ENCODE peak calls at places on chromosomes 16 and 17, in seven cellular contexts. I is AG08395; D is stimulated activated CD8-positive, alpha-beta memory T cell treated with anti-CD3 and anti-CD28 coated beads, Interleukin-12 subunit alpha, Interleukin-12 subunit beta, amount 100 ng/mL, for 1 hour; B is activated T-cell treated with anti-CD3 and anti-CD28 coated beads, Interleukin-2, amount 50 U/mL, for 4 hours; C is T-cell; L is H4; Z is iPS-NIHi11. F is an unnamed sample.

GRCh38 chr17:7882629-7883028 is 6.0 kb upstream of the CHD3 start:
- DNase-seq in I (no peak), D (no peak), B (no peak), C (no peak), L (no peak), Z (no peak), F (no peak)

GRCh38 chr17:75521951-75522727 is 3.4 kb upstream of the LLGL2 start:
- DNase-seq in I (no peak), D (no peak), B (no peak), C (no peak), L (no peak), Z (no peak), F (no peak)

GRCh38 chr17:27512511-27513346 is 56.5 kb downstream of the KSR1 start:
- DNase-seq in I (no peak), D (no peak), B (no peak), C (no peak), L (no peak), Z (no peak), F (no peak)

GRCh38 chr17:6853764-6854442 is 22.4 kb upstream of the TEKT1 start:
- DNase-seq in I (no peak), D (no peak), B (peak), C (no peak), L (peak), Z (peak), F (no peak)

GRCh38 chr16:10938844-10939648 is 3.2 kb downstream of the DEXI start:
- DNase-seq in I (no peak), D (no peak), B (no peak), C (no peak), L (no peak), Z (no peak), F (no peak)

GRCh38 chr17:48194097-48194550 is 86.6 kb downstream of the SNX11 start:
- DNase-seq in I (peak), D (no peak), B (no peak), C (no peak), L (no peak), Z (no peak), F (no peak)

GRCh38 chr16:75086281-75086680 is 30.3 kb downstream of the LDHD start:
- DNase-seq in I (peak), D (no peak), B (no peak), C (no peak), L (no peak), Z (no peak), F (no peak)

GRCh38 chr17:17511971-17512858 is 16.0 kb upstream of the RASD1 start:
- DNase-seq in I (peak), D (no peak), B (no peak), C (no peak), L (peak), Z (no peak), F (no peak)

GRCh38 chr17:42249681-42250446 is 26.3 kb downstream of the STAT5B start:
- DNase-seq in I (no peak), D (no peak), B (no peak), C (peak), L (no peak), Z (no peak), F (peak)

GRCh38 chr17:44266402-44267164 is 1.4 kb downstream of the SLC4A1 start:
- DNase-seq in I (no peak), D (no peak), B (no peak), C (no peak), L (no peak), Z (no peak), F (no peak)

GRCh38 chr16:68257251-68257905 is 6.9 kb upstream of the SLC7A6 start:
- DNase-seq in I (peak), D (no peak), B (no peak), C (no peak), L (no peak), Z (no peak), F (no peak)

GRCh38 chr16:67636713-67637112 is 8.2 kb upstream of the CARMIL2 start:
- DNase-seq in I (no peak), D (no peak), B (no peak), C (no peak), L (no peak), Z (no peak), F (no peak)

GRCh38 chr17:31803494-31804213 is 55.4 kb downstream of the COPRS start:
- DNase-seq in I (no peak), D (no peak), B (no peak), C (no peak), L (peak), Z (no peak), F (no peak)

GRCh38 chr17:78523939-78524655 is 53.1 kb downstream of the DNAH17 start:
- DNase-seq in I (no peak), D (no peak), B (no peak), C (no peak), L (no peak), Z (no peak), F (no peak)

GRCh38 chr17:45775148-45775547 is 9.0 kb upstream of the CRHR1 start:
- DNase-seq in I (no peak), D (no peak), B (no peak), C (no peak), L (peak), Z (no peak), F (no peak)

GRCh38 chr17:1907818-1908698 is 78.3 kb downstream of the RPA1 start:
- DNase-seq in I (peak), D (no peak), B (no peak), C (peak), L (no peak), Z (peak), F (no peak)

GRCh38 chr17:6701719-6702118 is 11.4 kb downstream of the SLC13A5 start:
- DNase-seq in I (peak), D (peak), B (peak), C (peak), L (no peak), Z (peak), F (no peak)

GRCh38 chr16:55570159-55570558 is 3.7 kb downstream of the CAPNS2 start:
- DNase-seq in I (no peak), D (no peak), B (no peak), C (no peak), L (no peak), Z (no peak), F (no peak)

GRCh38 chr17:4559139-4559791 is 1.1 kb downstream of the GGT6 start:
- DNase-seq in I (no peak), D (no peak), B (no peak), C (no peak), L (no peak), Z (no peak), F (no peak)

GRCh38 chr17:17595755-17596154 is 4.2 kb upstream of the PEMT start:
- DNase-seq in I (no peak), D (no peak), B (no peak), C (no peak), L (no peak), Z (no peak), F (no peak)

GRCh38 chr17:67194134-67194533 is 50.9 kb downstream of the HELZ start:
- DNase-seq in I (peak), D (no peak), B (no peak), C (no peak), L (no peak), Z (no peak), F (no peak)

GRCh38 chr17:31494259-31495048 is 103.0 kb downstream of the RAB11FIP4 start:
- DNase-seq in I (no peak), D (no peak), B (peak), C (peak), L (no peak), Z (no peak), F (peak)

GRCh38 chr17:76022285-76022684 is 4.8 kb downstream of the EVPL start:
- DNase-seq in I (no peak), D (no peak), B (no peak), C (no peak), L (no peak), Z (no peak), F (no peak)

GRCh38 chr17:47844814-47845453 is 3.9 kb upstream of the SCRN2 start:
- DNase-seq in I (peak), D (no peak), B (no peak), C (no peak), L (no peak), Z (no peak), F (no peak)

GRCh38 chr17:43820759-43821158 is 12.2 kb downstream of the MPP3 start:
- DNase-seq in I (no peak), D (no peak), B (no peak), C (no peak), L (no peak), Z (no peak), F (no peak)

GRCh38 chr16:2468725-2469398 is 2.2 kb upstream of the NTN3 start:
- DNase-seq in I (no peak), D (no peak), B (no peak), C (no peak), L (no peak), Z (peak), F (no peak)

GRCh38 chr17:39753514-39754160 is 15.9 kb downstream of the GRB7 start:
- DNase-seq in I (peak), D (peak), B (peak), C (peak), L (no peak), Z (peak), F (no peak)

GRCh38 chr17:78278139-78278741 is 46.8 kb downstream of the TMEM235 start:
- DNase-seq in I (no peak), D (no peak), B (no peak), C (no peak), L (no peak), Z (no peak), F (no peak)

GRCh38 chr17:76422406-76422805 is 30.5 kb downstream of the UBE2O start:
- DNase-seq in I (no peak), D (no peak), B (no peak), C (no peak), L (no peak), Z (no peak), F (no peak)

GRCh38 chr16:67329901-67330300 is 3.3 kb downstream of the LRRC36 start:
- DNase-seq in I (no peak), D (no peak), B (no peak), C (no peak), L (no peak), Z (no peak), F (no peak)